ENCODE peak calls at places on chromosome 2, in eight cellular contexts. One of them, this sample, is unnamed. For H3K4me1, the result is how much of the 10 kb centered on the place peaks cover.

GRCh38 chr2:60560734-60561649 is 7.5 kb upstream of the BCL11A start:
- DNase-seq in aorta: no peak
- DNase-seq in right atrium auricular region: no peak
- DNase-seq in neural progenitor cell: peak
- DNase-seq in transverse colon: no peak
- DNase-seq in CD4-positive, CD25-positive, alpha-beta regulatory T cell: no peak
- DNase-seq in ovary: no peak
- DNase-seq in stomach: no peak
- DNase-seq in this sample: no peak

GRCh38 chr2:114346658-114347057 is 95.8 kb upstream of the DPP10 start:
- DNase-seq in transverse colon: no peak
- DNase-seq in neural progenitor cell: no peak
- DNase-seq in stomach: no peak
- DNase-seq in ovary: no peak
- DNase-seq in CD4-positive, CD25-positive, alpha-beta regulatory T cell: no peak
- DNase-seq in right atrium auricular region: no peak
- DNase-seq in aorta: peak
- DNase-seq in this sample: no peak

GRCh38 chr2:64329848-64330247 is 124.1 kb upstream of the LGALSL start:
- DNase-seq in transverse colon: peak
- DNase-seq in ovary: no peak
- DNase-seq in aorta: peak
- DNase-seq in right atrium auricular region: peak
- DNase-seq in stomach: peak
- DNase-seq in CD4-positive, CD25-positive, alpha-beta regulatory T cell: no peak
- DNase-seq in neural progenitor cell: no peak
- DNase-seq in this sample: peak

GRCh38 chr2:218063541-218064295 is 5.3 kb upstream of the RUFY4 start:
- DNase-seq in aorta: peak
- DNase-seq in stomach: no peak
- DNase-seq in right atrium auricular region: no peak
- DNase-seq in neural progenitor cell: no peak
- DNase-seq in transverse colon: no peak
- DNase-seq in CD4-positive, CD25-positive, alpha-beta regulatory T cell: no peak
- DNase-seq in ovary: no peak
- DNase-seq in this sample: no peak

GRCh38 chr2:17536416-17536815 is 4.1 kb upstream of the VSNL1 start:
- DNase-seq in transverse colon: no peak
- DNase-seq in stomach: no peak
- DNase-seq in CD4-positive, CD25-positive, alpha-beta regulatory T cell: no peak
- DNase-seq in right atrium auricular region: no peak
- DNase-seq in neural progenitor cell: no peak
- DNase-seq in ovary: no peak
- DNase-seq in aorta: no peak
- DNase-seq in this sample: no peak

GRCh38 chr2:209648714-209649113 is 122.9 kb upstream of the UNC80 start:
- DNase-seq in aorta: no peak
- DNase-seq in neural progenitor cell: no peak
- DNase-seq in ovary: no peak
- DNase-seq in CD4-positive, CD25-positive, alpha-beta regulatory T cell: no peak
- DNase-seq in right atrium auricular region: no peak
- DNase-seq in transverse colon: no peak
- DNase-seq in stomach: no peak
- DNase-seq in this sample: no peak

GRCh38 chr2:160278889-160279196 is 78.8 kb upstream of the ITGB6 start:
- DNase-seq in aorta: no peak
- DNase-seq in transverse colon: no peak
- DNase-seq in right atrium auricular region: no peak
- DNase-seq in stomach: no peak
- DNase-seq in neural progenitor cell: peak
- DNase-seq in CD4-positive, CD25-positive, alpha-beta regulatory T cell: no peak
- DNase-seq in ovary: no peak
- DNase-seq in this sample: peak

GRCh38 chr2:181578829-181579228 is 78.1 kb downstream of the CERKL start:
- DNase-seq in CD4-positive, CD25-positive, alpha-beta regulatory T cell: no peak
- DNase-seq in right atrium auricular region: no peak
- DNase-seq in neural progenitor cell: no peak
- DNase-seq in ovary: no peak
- DNase-seq in stomach: no peak
- DNase-seq in transverse colon: no peak
- DNase-seq in aorta: no peak
- DNase-seq in this sample: no peak

DNA sequence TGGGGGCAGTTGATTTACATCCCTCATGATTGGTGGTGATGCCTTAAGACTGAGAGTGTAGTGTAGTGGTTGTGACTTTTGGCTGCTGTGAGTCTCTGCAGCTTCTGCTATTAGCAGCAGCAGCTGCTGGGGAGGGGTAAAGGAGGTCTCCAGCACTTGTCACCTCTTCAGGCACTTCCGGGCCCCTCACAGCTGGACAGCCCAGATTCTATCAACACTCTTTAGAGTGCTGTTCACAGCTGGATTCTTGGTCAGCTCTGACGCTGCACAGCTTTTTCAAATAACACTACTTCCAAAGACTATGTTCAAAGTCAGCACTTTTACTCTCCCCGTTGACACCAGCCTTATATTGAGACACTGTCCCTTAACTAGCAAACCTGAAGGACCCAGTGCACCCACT is 396.0 kb downstream of the MEIS1 start:
- DNase-seq in aorta: no peak
- DNase-seq in CD4-positive, CD25-positive, alpha-beta regulatory T cell: no peak
- DNase-seq in stomach: no peak
- DNase-seq in right atrium auricular region: no peak
- DNase-seq in ovary: no peak
- DNase-seq in transverse colon: no peak
- DNase-seq in neural progenitor cell: no peak
- DNase-seq in this sample: no peak
- H3K27ac ChIP-seq in aorta: no peak
- H3K27ac ChIP-seq in CD4-positive, CD25-positive, alpha-beta regulatory T cell: no peak
- H3K27ac ChIP-seq in stomach: no peak
- H3K27ac ChIP-seq in right atrium auricular region: no peak
- H3K27ac ChIP-seq in ovary: no peak
- H3K27ac ChIP-seq in transverse colon: no peak
- H3K27ac ChIP-seq in neural progenitor cell: no peak
- H3K27ac ChIP-seq in this sample: no peak

DNA sequence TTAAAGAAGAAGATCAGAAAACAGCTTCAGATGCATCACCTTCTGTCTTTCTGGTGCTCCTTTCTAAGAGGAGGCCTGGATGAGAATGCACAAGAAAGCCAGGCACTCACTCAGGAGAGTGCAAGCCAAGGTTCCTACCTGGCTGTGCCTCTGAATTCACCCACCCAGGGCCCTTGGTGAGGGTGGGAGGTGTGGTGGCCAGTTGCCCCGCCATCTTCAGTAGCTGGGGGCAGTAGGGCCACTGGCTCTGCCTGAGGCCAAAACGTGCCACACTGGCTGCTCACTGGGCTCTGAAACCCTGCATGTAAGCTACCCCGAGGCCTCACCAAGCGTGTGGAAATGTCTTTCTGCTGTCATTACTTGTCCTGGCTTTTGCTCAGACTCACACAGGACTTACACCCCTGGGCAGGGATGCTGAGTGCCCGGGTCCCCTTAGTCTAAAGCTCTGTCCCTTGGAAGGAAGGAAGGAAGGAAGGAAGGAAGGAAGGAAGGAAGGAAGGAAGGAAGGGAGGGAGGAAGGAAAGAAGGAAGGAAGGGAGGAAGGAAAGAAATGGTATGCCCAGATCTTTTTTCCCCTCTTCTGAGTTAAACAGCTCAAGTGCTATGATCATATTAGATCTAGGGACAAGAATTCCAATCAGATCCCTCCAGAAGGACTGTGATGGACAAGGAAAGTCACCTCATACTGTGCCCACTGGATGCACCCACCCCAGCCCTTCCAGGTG is 8.5 kb upstream of the LBH start:
- DNase-seq in stomach: no peak
- DNase-seq in right atrium auricular region: no peak
- DNase-seq in aorta: no peak
- DNase-seq in neural progenitor cell: no peak
- DNase-seq in CD4-positive, CD25-positive, alpha-beta regulatory T cell: no peak
- DNase-seq in ovary: no peak
- DNase-seq in transverse colon: no peak
- DNase-seq in this sample: no peak
- H3K4me1 ChIP-seq in stomach: under half
- H3K4me1 ChIP-seq in right atrium auricular region: under half
- H3K4me1 ChIP-seq in aorta: under half
- H3K4me1 ChIP-seq in neural progenitor cell: under half
- H3K4me1 ChIP-seq in CD4-positive, CD25-positive, alpha-beta regulatory T cell: half or more
- H3K4me1 ChIP-seq in ovary: under half
- H3K4me1 ChIP-seq in transverse colon: under half
- H3K4me1 ChIP-seq in this sample: under half

GRCh38 chr2:73841912-73842738 is 13.4 kb downstream of the STAMBP start:
- DNase-seq in stomach: no peak
- DNase-seq in neural progenitor cell: no peak
- DNase-seq in right atrium auricular region: no peak
- DNase-seq in aorta: no peak
- DNase-seq in transverse colon: peak
- DNase-seq in CD4-positive, CD25-positive, alpha-beta regulatory T cell: no peak
- DNase-seq in ovary: no peak
- DNase-seq in this sample: peak

GRCh38 chr2:73839653-73840411 is 11.1 kb downstream of the STAMBP start:
- DNase-seq in right atrium auricular region: no peak
- DNase-seq in transverse colon: no peak
- DNase-seq in stomach: no peak
- DNase-seq in neural progenitor cell: no peak
- DNase-seq in CD4-positive, CD25-positive, alpha-beta regulatory T cell: no peak
- DNase-seq in ovary: no peak
- DNase-seq in aorta: no peak
- DNase-seq in this sample: no peak

GRCh38 chr2:73836141-73836943 is 7.6 kb downstream of the STAMBP start:
- DNase-seq in ovary: no peak
- DNase-seq in aorta: no peak
- DNase-seq in right atrium auricular region: no peak
- DNase-seq in CD4-positive, CD25-positive, alpha-beta regulatory T cell: no peak
- DNase-seq in neural progenitor cell: no peak
- DNase-seq in transverse colon: no peak
- DNase-seq in stomach: peak
- DNase-seq in this sample: no peak

GRCh38 chr2:73837847-73838585 is 9.3 kb downstream of the STAMBP start:
- DNase-seq in stomach: no peak
- DNase-seq in neural progenitor cell: no peak
- DNase-seq in right atrium auricular region: no peak
- DNase-seq in ovary: no peak
- DNase-seq in CD4-positive, CD25-positive, alpha-beta regulatory T cell: no peak
- DNase-seq in aorta: no peak
- DNase-seq in transverse colon: no peak
- DNase-seq in this sample: no peak

GRCh38 chr2:73838889-73839539 is 10.3 kb downstream of the STAMBP start:
- DNase-seq in stomach: no peak
- DNase-seq in neural progenitor cell: no peak
- DNase-seq in ovary: no peak
- DNase-seq in CD4-positive, CD25-positive, alpha-beta regulatory T cell: no peak
- DNase-seq in right atrium auricular region: no peak
- DNase-seq in transverse colon: no peak
- DNase-seq in aorta: no peak
- DNase-seq in this sample: no peak
- H3K27ac ChIP-seq in stomach: no peak
- H3K27ac ChIP-seq in neural progenitor cell: no peak
- H3K27ac ChIP-seq in ovary: no peak
- H3K27ac ChIP-seq in CD4-positive, CD25-positive, alpha-beta regulatory T cell: no peak
- H3K27ac ChIP-seq in right atrium auricular region: no peak
- H3K27ac ChIP-seq in transverse colon: peak
- H3K27ac ChIP-seq in aorta: peak
- H3K27ac ChIP-seq in this sample: no peak

DNA sequence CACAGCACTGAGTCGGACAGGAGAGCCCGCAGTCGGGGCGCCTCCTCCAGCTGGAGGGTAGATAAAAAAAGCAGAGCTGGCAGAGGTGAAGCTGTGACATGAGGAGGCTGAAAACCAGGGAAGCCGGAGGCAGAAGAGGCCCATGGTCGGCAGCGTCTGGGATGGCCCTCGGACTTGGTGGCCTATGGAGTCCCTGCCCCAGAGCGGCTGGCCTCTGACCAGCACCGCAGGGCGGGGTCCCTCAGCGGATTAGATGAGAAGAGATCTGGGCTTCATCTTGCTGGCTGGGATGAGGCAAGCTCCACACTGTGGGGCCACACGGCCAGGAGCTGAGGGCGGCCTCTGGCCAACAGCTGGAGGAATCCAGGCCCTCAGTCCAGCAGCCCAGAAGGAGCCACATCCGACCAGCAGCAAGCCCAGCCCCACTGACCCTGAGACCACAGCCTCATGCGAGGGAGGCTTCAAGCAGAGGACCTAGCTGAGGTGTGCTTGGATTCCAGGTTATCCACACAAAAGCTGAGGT is 174.1 kb downstream of the EIPR1 start:
- DNase-seq in aorta: peak
- DNase-seq in ovary: no peak
- DNase-seq in right atrium auricular region: no peak
- DNase-seq in CD4-positive, CD25-positive, alpha-beta regulatory T cell: no peak
- DNase-seq in stomach: no peak
- DNase-seq in neural progenitor cell: no peak
- DNase-seq in transverse colon: no peak
- DNase-seq in this sample: no peak
- H3K4me1 ChIP-seq in aorta: under half
- H3K4me1 ChIP-seq in ovary: under half
- H3K4me1 ChIP-seq in right atrium auricular region: under half
- H3K4me1 ChIP-seq in CD4-positive, CD25-positive, alpha-beta regulatory T cell: under half
- H3K4me1 ChIP-seq in stomach: under half
- H3K4me1 ChIP-seq in neural progenitor cell: under half
- H3K4me1 ChIP-seq in transverse colon: under half
- H3K4me1 ChIP-seq in this sample: under half

DNA sequence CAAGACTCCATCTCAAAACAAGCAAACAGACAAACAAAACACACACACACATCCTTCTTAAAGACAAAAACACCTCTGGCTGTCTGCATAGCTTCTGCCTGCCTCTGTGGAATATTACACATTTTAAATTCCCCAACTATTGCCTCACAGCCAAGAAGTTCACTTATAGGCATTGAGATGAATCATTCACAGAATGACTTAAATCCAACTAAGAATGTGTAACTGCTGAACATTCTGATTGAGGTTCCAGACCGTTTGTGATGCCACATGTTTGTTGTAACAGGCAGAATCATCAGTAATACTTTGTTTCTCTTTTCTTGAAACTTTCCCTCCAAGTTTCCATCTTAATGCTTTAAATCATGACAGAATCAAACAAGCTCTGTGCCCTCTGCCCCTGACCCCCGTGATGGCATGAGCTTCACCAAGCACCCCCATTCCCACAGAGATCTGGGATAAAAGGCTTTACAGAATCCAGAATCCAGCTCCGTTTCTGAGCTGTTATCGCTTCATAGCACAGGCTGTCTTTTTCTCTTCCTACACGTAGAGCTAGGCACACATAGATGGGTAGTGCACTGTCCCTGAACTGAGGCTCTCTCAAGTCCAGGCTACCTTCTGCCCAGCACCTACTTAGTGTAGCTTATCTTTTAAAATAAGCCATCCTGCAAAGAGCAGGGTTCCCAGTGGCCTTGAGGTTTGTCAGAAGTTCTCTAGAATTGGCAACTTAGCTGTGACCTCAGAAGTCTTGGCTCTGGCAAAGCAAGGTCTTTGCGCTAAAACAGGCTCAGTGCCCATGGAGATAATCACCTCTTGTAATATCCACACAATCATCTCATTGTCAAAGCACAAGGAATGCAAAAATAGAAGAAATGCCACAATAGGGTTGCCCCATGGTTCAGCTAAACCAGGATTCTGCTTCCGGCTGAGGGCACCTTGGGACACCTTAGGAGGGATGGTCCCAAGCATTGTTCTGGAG is 32.9 kb downstream of the EPAS1 start:
- DNase-seq in ovary: no peak
- DNase-seq in stomach: no peak
- DNase-seq in transverse colon: no peak
- DNase-seq in CD4-positive, CD25-positive, alpha-beta regulatory T cell: no peak
- DNase-seq in right atrium auricular region: no peak
- DNase-seq in aorta: no peak
- DNase-seq in neural progenitor cell: no peak
- DNase-seq in this sample: no peak
- H3K27ac ChIP-seq in ovary: peak
- H3K27ac ChIP-seq in stomach: no peak
- H3K27ac ChIP-seq in transverse colon: peak
- H3K27ac ChIP-seq in CD4-positive, CD25-positive, alpha-beta regulatory T cell: no peak
- H3K27ac ChIP-seq in right atrium auricular region: peak
- H3K27ac ChIP-seq in aorta: peak
- H3K27ac ChIP-seq in neural progenitor cell: no peak
- H3K27ac ChIP-seq in this sample: no peak

This sample was measured in small intestine.